ENCODE peak calls at places on chromosomes 13 and 19, in seven cellular contexts. J is EH; S is endothelial cell; T is PC-3; F is dermis microvascular lymphatic vessel endothelial cell; P is CD8-positive, alpha-beta T cell; Z is OCI-M1. V is an unnamed sample.

GRCh38 chr13:96243371-96243770 is 153.5 kb downstream of the HS6ST3 start:
- DNase-seq in J (no peak), S (no peak), T (no peak), F (no peak), P (no peak), Z (no peak), V (no peak)

GRCh38 chr13:89465366-89465765 is 1794.2 kb downstream of the SLITRK5 start:
- DNase-seq in J (no peak), S (no peak), T (no peak), F (no peak), P (no peak), Z (no peak), V (peak; percentile 15)

GRCh38 chr13:30752201-30752797 is 17.0 kb downstream of the ALOX5AP start:
- DNase-seq in J (peak; percentile 42), S (no peak), T (no peak), F (no peak), P (no peak), Z (no peak), V (no peak)

GRCh38 chr19:5257155-5258045 is 83.2 kb downstream of the PTPRS start:
- DNase-seq in J (no peak), S (no peak), T (no peak), F (no peak), P (no peak), Z (no peak), V (no peak)

GRCh38 chr13:51729853-51730553 is 74.0 kb downstream of the DHRS12 start:
- DNase-seq in J (peak; percentile 93), S (no peak), T (peak; percentile 74), F (peak; percentile 84), P (no peak), Z (peak; percentile 40), V (no peak)

GRCh38 chr19:5261151-5261890 is 79.3 kb downstream of the PTPRS start:
- DNase-seq in J (no peak), S (no peak), T (peak; percentile 80), F (no peak), P (no peak), Z (no peak), V (no peak)

GRCh38 chr19:10505583-10506229 is 2.5 kb upstream of the KEAP1 start:
- DNase-seq in J (peak; percentile 59), S (peak; percentile 80), T (peak; percentile 79), F (peak; percentile 71), P (peak; percentile 79), Z (peak; percentile 97), V (peak; percentile 83)

GRCh38 chr13:94369862-94370491 is 109.5 kb downstream of the DCT start:
- DNase-seq in J (no peak), S (no peak), T (no peak), F (no peak), P (no peak), Z (no peak), V (no peak)

GRCh38 chr13:98813993-98814392 is 61.5 kb upstream of the SLC15A1 start:
- DNase-seq in J (peak; percentile 28), S (no peak), T (peak; percentile 31), F (no peak), P (no peak), Z (no peak), V (no peak)

GRCh38 chr19:40424637-40425449 is 949 bp downstream of the SERTAD1 start:
- DNase-seq in J (peak; percentile 46), S (no peak), T (no peak), F (peak; percentile 31), P (no peak), Z (peak; percentile 77), V (peak; percentile 50)

GRCh38 chr13:43786766-43787517 is at the start of gene ENOX1:
- DNase-seq in J (peak; percentile 74), S (peak; percentile 61), T (peak; percentile 47), F (peak; percentile 71), P (no peak), Z (no peak), V (peak; percentile 88)

GRCh38 chr13:113951246-113951999 is 22.5 kb downstream of the C13orf46 start:
- DNase-seq in J (peak; percentile 83), S (peak; percentile 68), T (peak; percentile 85), F (peak; percentile 72), P (peak; percentile 47), Z (peak; percentile 47), V (peak; percentile 70)

GRCh38 chr13:50887153-50887552 is 22.4 kb upstream of the RNASEH2B start:
- DNase-seq in J (no peak), S (no peak), T (no peak), F (no peak), P (no peak), Z (no peak), V (no peak)

GRCh38 chr19:47376589-47377144 is 27.6 kb downstream of the DHX34 start:
- DNase-seq in J (no peak), S (no peak), T (no peak), F (no peak), P (no peak), Z (no peak), V (no peak)

GRCh38 chr19:19320362-19321142 is at the start of the genes MAU2 and SUGP1:
- DNase-seq in J (peak; percentile 90), S (peak; percentile 87), T (peak; percentile 93), F (peak; percentile 92), P (peak; percentile 93), Z (peak; percentile 98), V (peak; percentile 96)

GRCh38 chr19:30672926-30673325 is 300.7 kb downstream of the ZNF536 start:
- DNase-seq in J (no peak), S (no peak), T (no peak), F (no peak), P (no peak), Z (no peak), V (no peak)

GRCh38 chr13:73421310-73421912 is 362.6 kb downstream of the KLF5 start:
- DNase-seq in J (peak; percentile 3), S (no peak), T (peak; percentile 96), F (no peak), P (no peak), Z (no peak), V (no peak)

GRCh38 chr13:30158774-30159445 is 148.4 kb downstream of the KATNAL1 start:
- DNase-seq in J (peak; percentile 79), S (no peak), T (peak; percentile 35), F (peak; percentile 14), P (no peak), Z (no peak), V (no peak)

GRCh38 chr13:83003185-83003584 is 879.1 kb downstream of the SLITRK1 start:
- DNase-seq in J (no peak), S (no peak), T (no peak), F (no peak), P (no peak), Z (no peak), V (no peak)

GRCh38 chr13:24161010-24161775 is 673 bp downstream of the SPATA13 start:
- DNase-seq in J (peak; percentile 44), S (peak; percentile 34), T (peak; percentile 49), F (peak; percentile 22), P (peak; percentile 40), Z (peak; percentile 23), V (peak; percentile 37)

GRCh38 chr13:30697177-30697953 is 38.0 kb upstream of the ALOX5AP start:
- DNase-seq in J (no peak), S (no peak), T (no peak), F (peak; percentile 59), P (no peak), Z (no peak), V (no peak)

GRCh38 chr13:71879129-71879535 is 12.1 kb upstream of the DACH1 start:
- DNase-seq in J (peak; percentile 15), S (peak; percentile 28), T (peak; percentile 30), F (peak; percentile 53), P (no peak), Z (peak; percentile 86), V (peak; percentile 71)

GRCh38 chr19:43940719-43941118 is 5.6 kb upstream of the ZNF45 start:
- DNase-seq in J (no peak), S (no peak), T (no peak), F (no peak), P (no peak), Z (no peak), V (no peak)

GRCh38 chr13:32116210-32116609 is 84.6 kb downstream of the FRY start:
- DNase-seq in J (no peak), S (no peak), T (no peak), F (no peak), P (no peak), Z (peak; percentile 90), V (no peak)

GRCh38 chr19:18046066-18046718 is 38.2 kb downstream of the ARRDC2 start:
- DNase-seq in J (peak; percentile 95), S (no peak), T (peak; percentile 92), F (peak; percentile 51), P (no peak), Z (no peak), V (no peak)

GRCh38 chr19:29535432-29535831 is 9.6 kb downstream of the VSTM2B start:
- DNase-seq in J (no peak), S (no peak), T (no peak), F (no peak), P (no peak), Z (no peak), V (peak; percentile 39)

GRCh38 chr13:19289180-19289579 is 107.6 kb upstream of the TUBA3C start:
- DNase-seq in J (no peak), S (no peak), T (no peak), F (no peak), P (no peak), Z (no peak), V (no peak)

GRCh38 chr19:3129112-3129511 is 6.7 kb upstream of the GNA15 start:
- DNase-seq in J (peak; percentile 69), S (no peak), T (peak; percentile 62), F (peak; percentile 81), P (no peak), Z (peak; percentile 63), V (no peak)

GRCh38 chr19:47742636-47743035 is 2.7 kb upstream of the NOP53 start:
- DNase-seq in J (peak; percentile 50), S (no peak), T (no peak), F (peak; percentile 45), P (no peak), Z (no peak), V (peak; percentile 26)

GRCh38 chr13:30409911-30410704 is 12.2 kb upstream of the UBE2L5 start:
- DNase-seq in J (peak; percentile 84), S (no peak), T (peak; percentile 21), F (no peak), P (no peak), Z (no peak), V (no peak)

GRCh38 chr19:8065489-8066261 is 13.1 kb downstream of the CCL25 start:
- DNase-seq in J (no peak), S (no peak), T (no peak), F (no peak), P (no peak), Z (no peak), V (no peak)

GRCh38 chr13:106048386-106048785 is 487.1 kb downstream of the EFNB2 start:
- DNase-seq in J (no peak), S (no peak), T (no peak), F (no peak), P (no peak), Z (no peak), V (no peak)

GRCh38 chr13:40102854-40103253 is 447.4 kb downstream of the COG6 start:
- DNase-seq in J (peak; percentile 41), S (no peak), T (peak; percentile 82), F (no peak), P (peak; percentile 27), Z (no peak), V (no peak)

GRCh38 chr13:108755084-108755483 is 125.7 kb downstream of the MYO16 start:
- DNase-seq in J (no peak), S (no peak), T (no peak), F (no peak), P (no peak), Z (peak; percentile 49), V (no peak)

GRCh38 chr13:114032121-114032799 is 58.4 kb upstream of the C13orf46 start:
- DNase-seq in J (peak; percentile 78), S (no peak), T (no peak), F (peak; percentile 77), P (no peak), Z (no peak), V (no peak)

GRCh38 chr19:47113446-47114348 is at the start of gene ZC3H4:
- DNase-seq in J (peak; percentile 91), S (peak; percentile 93), T (peak; percentile 83), F (peak; percentile 93), P (peak; percentile 96), Z (peak; percentile 97), V (peak; percentile 97)

GRCh38 chr13:65911546-65912193 is 1318.5 kb downstream of the PCDH9 start:
- DNase-seq in J (peak; percentile 19), S (no peak), T (no peak), F (no peak), P (no peak), Z (no peak), V (no peak)

GRCh38 chr19:10518444-10519361 is 1.5 kb upstream of the S1PR5 start:
- DNase-seq in J (no peak), S (no peak), T (no peak), F (no peak), P (peak; percentile 39), Z (no peak), V (peak; percentile 23)

V was measured in neural progenitor cell.